ENCODE peak calls at places on chromosomes 12 and 14, in nine cellular contexts. One of them, this sample, is unnamed.
A peak's percentile ranks its signal among the peaks of the same experiment; 100 is the strongest.

GRCh38 chr14:21089877-21090193 is 8.6 kb downstream of the ZNF219 start:
- DNase-seq in thoracic aorta: no peak
- DNase-seq in HFF-Myc: no peak
- DNase-seq in mammary epithelial cell: no peak
- DNase-seq in suprapubic skin: no peak
- DNase-seq in body of pancreas: no peak
- DNase-seq in IMR-90: no peak
- DNase-seq in astrocyte of the cerebellum: no peak
- DNase-seq in upper lobe of right lung: no peak
- DNase-seq in this sample: no peak

GRCh38 chr14:76931629-76932402 is 96.7 kb downstream of the IRF2BPL start:
- DNase-seq in astrocyte of the cerebellum: no peak
- DNase-seq in body of pancreas: no peak
- DNase-seq in mammary epithelial cell: no peak
- DNase-seq in IMR-90: no peak
- DNase-seq in HFF-Myc: no peak
- DNase-seq in upper lobe of right lung: no peak
- DNase-seq in suprapubic skin: no peak
- DNase-seq in thoracic aorta: no peak
- DNase-seq in this sample: no peak

GRCh38 chr12:58915634-58916033 is 4.7 kb downstream of the LRIG3 start:
- DNase-seq in HFF-Myc: peak; percentile 79
- DNase-seq in astrocyte of the cerebellum: peak; percentile 58
- DNase-seq in suprapubic skin: peak; percentile 80
- DNase-seq in body of pancreas: peak; percentile 61
- DNase-seq in mammary epithelial cell: peak; percentile 60
- DNase-seq in thoracic aorta: no peak
- DNase-seq in IMR-90: peak; percentile 71
- DNase-seq in upper lobe of right lung: no peak
- DNase-seq in this sample: no peak

GRCh38 chr14:84998216-84998615 is 531.7 kb upstream of the FLRT2 start:
- DNase-seq in mammary epithelial cell: no peak
- DNase-seq in suprapubic skin: no peak
- DNase-seq in upper lobe of right lung: no peak
- DNase-seq in body of pancreas: no peak
- DNase-seq in astrocyte of the cerebellum: no peak
- DNase-seq in thoracic aorta: no peak
- DNase-seq in IMR-90: no peak
- DNase-seq in HFF-Myc: no peak
- DNase-seq in this sample: no peak

GRCh38 chr14:42224053-42224888 is 617.6 kb downstream of the LRFN5 start:
- DNase-seq in astrocyte of the cerebellum: peak; percentile 53
- DNase-seq in suprapubic skin: no peak
- DNase-seq in HFF-Myc: peak; percentile 57
- DNase-seq in thoracic aorta: peak; percentile 9
- DNase-seq in upper lobe of right lung: no peak
- DNase-seq in mammary epithelial cell: peak; percentile 35
- DNase-seq in IMR-90: peak; percentile 68
- DNase-seq in body of pancreas: peak; percentile 71
- DNase-seq in this sample: peak; percentile 47

GRCh38 chr14:39459795-39460478 is 27.7 kb upstream of the FBXO33 start:
- DNase-seq in mammary epithelial cell: no peak
- DNase-seq in suprapubic skin: no peak
- DNase-seq in astrocyte of the cerebellum: no peak
- DNase-seq in thoracic aorta: no peak
- DNase-seq in upper lobe of right lung: no peak
- DNase-seq in IMR-90: no peak
- DNase-seq in HFF-Myc: no peak
- DNase-seq in body of pancreas: no peak
- DNase-seq in this sample: no peak

GRCh38 chr12:87025976-87026375 is 769.8 kb upstream of the MGAT4C start:
- DNase-seq in mammary epithelial cell: peak; percentile 4
- DNase-seq in astrocyte of the cerebellum: peak; percentile 0
- DNase-seq in HFF-Myc: no peak
- DNase-seq in thoracic aorta: no peak
- DNase-seq in suprapubic skin: no peak
- DNase-seq in IMR-90: no peak
- DNase-seq in upper lobe of right lung: no peak
- DNase-seq in body of pancreas: no peak
- DNase-seq in this sample: no peak

GRCh38 chr12:49909328-49909727 is 5.6 kb upstream of the FAIM2 start:
- DNase-seq in upper lobe of right lung: no peak
- DNase-seq in suprapubic skin: no peak
- DNase-seq in astrocyte of the cerebellum: no peak
- DNase-seq in thoracic aorta: no peak
- DNase-seq in mammary epithelial cell: no peak
- DNase-seq in HFF-Myc: no peak
- DNase-seq in body of pancreas: no peak
- DNase-seq in IMR-90: no peak
- DNase-seq in this sample: no peak

GRCh38 chr12:34363050-34363673 is 340.9 kb downstream of the ALG10 start:
- DNase-seq in astrocyte of the cerebellum: no peak
- DNase-seq in thoracic aorta: no peak
- DNase-seq in suprapubic skin: no peak
- DNase-seq in HFF-Myc: no peak
- DNase-seq in body of pancreas: no peak
- DNase-seq in IMR-90: no peak
- DNase-seq in upper lobe of right lung: no peak
- DNase-seq in mammary epithelial cell: no peak
- DNase-seq in this sample: no peak

GRCh38 chr14:42057176-42057575 is 450.5 kb downstream of the LRFN5 start:
- DNase-seq in astrocyte of the cerebellum: no peak
- DNase-seq in thoracic aorta: no peak
- DNase-seq in upper lobe of right lung: no peak
- DNase-seq in suprapubic skin: no peak
- DNase-seq in IMR-90: peak; percentile 14
- DNase-seq in body of pancreas: no peak
- DNase-seq in HFF-Myc: no peak
- DNase-seq in mammary epithelial cell: no peak
- DNase-seq in this sample: no peak

GRCh38 chr12:129531004-129531403 is 372.8 kb downstream of the TMEM132D start:
- DNase-seq in IMR-90: no peak
- DNase-seq in thoracic aorta: no peak
- DNase-seq in HFF-Myc: no peak
- DNase-seq in upper lobe of right lung: no peak
- DNase-seq in mammary epithelial cell: no peak
- DNase-seq in suprapubic skin: no peak
- DNase-seq in astrocyte of the cerebellum: no peak
- DNase-seq in body of pancreas: peak; percentile 62
- DNase-seq in this sample: peak; percentile 13

GRCh38 chr14:59677771-59678211 is 101.2 kb upstream of the CCDC175 start:
- DNase-seq in astrocyte of the cerebellum: peak; percentile 68
- DNase-seq in upper lobe of right lung: no peak
- DNase-seq in suprapubic skin: no peak
- DNase-seq in thoracic aorta: no peak
- DNase-seq in HFF-Myc: no peak
- DNase-seq in IMR-90: peak; percentile 20
- DNase-seq in body of pancreas: no peak
- DNase-seq in mammary epithelial cell: no peak
- DNase-seq in this sample: no peak

GRCh38 chr14:100237735-100238418 is 1.1 kb upstream of the YY1 start:
- DNase-seq in thoracic aorta: no peak
- DNase-seq in HFF-Myc: no peak
- DNase-seq in IMR-90: peak; percentile 35
- DNase-seq in mammary epithelial cell: peak; percentile 62
- DNase-seq in body of pancreas: peak; percentile 64
- DNase-seq in astrocyte of the cerebellum: no peak
- DNase-seq in upper lobe of right lung: peak; percentile 74
- DNase-seq in suprapubic skin: peak; percentile 82
- DNase-seq in this sample: peak; percentile 78

GRCh38 chr14:56844603-56845002 is 34.3 kb upstream of the OTX2 start:
- DNase-seq in upper lobe of right lung: no peak
- DNase-seq in IMR-90: no peak
- DNase-seq in thoracic aorta: no peak
- DNase-seq in body of pancreas: no peak
- DNase-seq in suprapubic skin: no peak
- DNase-seq in mammary epithelial cell: no peak
- DNase-seq in astrocyte of the cerebellum: no peak
- DNase-seq in HFF-Myc: no peak
- DNase-seq in this sample: no peak

GRCh38 chr12:124920353-124920935 is 6.0 kb upstream of the UBC start:
- DNase-seq in mammary epithelial cell: no peak
- DNase-seq in astrocyte of the cerebellum: no peak
- DNase-seq in suprapubic skin: no peak
- DNase-seq in thoracic aorta: no peak
- DNase-seq in IMR-90: no peak
- DNase-seq in upper lobe of right lung: no peak
- DNase-seq in HFF-Myc: no peak
- DNase-seq in body of pancreas: no peak
- DNase-seq in this sample: no peak
- H3K4me3 ChIP-seq in mammary epithelial cell: no peak overlapping the region
- H3K4me3 ChIP-seq in astrocyte of the cerebellum: no peak overlapping the region
- H3K4me3 ChIP-seq in suprapubic skin: no peak overlapping the region
- H3K4me3 ChIP-seq in thoracic aorta: no peak overlapping the region
- H3K4me3 ChIP-seq in IMR-90: no peak overlapping the region
- H3K4me3 ChIP-seq in upper lobe of right lung: no peak overlapping the region
- H3K4me3 ChIP-seq in HFF-Myc: no peak overlapping the region
- H3K4me3 ChIP-seq in body of pancreas: no peak overlapping the region
- H3K4me3 ChIP-seq in this sample: peak overlapping the region; percentile 61

GRCh38 chr12:118164798-118165486 is 29.0 kb downstream of the PEBP1 start:
- DNase-seq in suprapubic skin: no peak
- DNase-seq in mammary epithelial cell: no peak
- DNase-seq in thoracic aorta: no peak
- DNase-seq in HFF-Myc: no peak
- DNase-seq in body of pancreas: peak; percentile 44
- DNase-seq in upper lobe of right lung: no peak
- DNase-seq in IMR-90: peak; percentile 33
- DNase-seq in astrocyte of the cerebellum: no peak
- DNase-seq in this sample: peak; percentile 39
- TF ChIP-seq CTCF in suprapubic skin: peak; percentile 31
- TF ChIP-seq CTCF in mammary epithelial cell: peak; percentile 57
- TF ChIP-seq CTCF in thoracic aorta: no peak
- TF ChIP-seq CTCF in HFF-Myc: peak; percentile 62
- TF ChIP-seq CTCF in body of pancreas: peak; percentile 19
- TF ChIP-seq CTCF in upper lobe of right lung: peak; percentile 45
- TF ChIP-seq CTCF in IMR-90: peak; percentile 48
- TF ChIP-seq CTCF in astrocyte of the cerebellum: peak; percentile 77
- TF ChIP-seq CTCF in this sample: peak; percentile 34

GRCh38 chr12:117063162-117063911 is 35.9 kb downstream of the TESC start:
- DNase-seq in body of pancreas: no peak
- DNase-seq in IMR-90: no peak
- DNase-seq in upper lobe of right lung: no peak
- DNase-seq in HFF-Myc: no peak
- DNase-seq in mammary epithelial cell: no peak
- DNase-seq in thoracic aorta: no peak
- DNase-seq in astrocyte of the cerebellum: no peak
- DNase-seq in suprapubic skin: no peak
- DNase-seq in this sample: peak; percentile 32
- H3K4me3 ChIP-seq in body of pancreas: no peak overlapping the region
- H3K4me3 ChIP-seq in IMR-90: no peak overlapping the region
- H3K4me3 ChIP-seq in upper lobe of right lung: no peak overlapping the region
- H3K4me3 ChIP-seq in HFF-Myc: no peak overlapping the region
- H3K4me3 ChIP-seq in mammary epithelial cell: no peak overlapping the region
- H3K4me3 ChIP-seq in thoracic aorta: peak overlapping the region; percentile 25
- H3K4me3 ChIP-seq in astrocyte of the cerebellum: no peak overlapping the region
- H3K4me3 ChIP-seq in suprapubic skin: no peak overlapping the region
- H3K4me3 ChIP-seq in this sample: no peak overlapping the region

GRCh38 chr14:52917732-52918131 is 33.1 kb downstream of the FERMT2 start:
- DNase-seq in IMR-90: no peak
- DNase-seq in thoracic aorta: no peak
- DNase-seq in upper lobe of right lung: no peak
- DNase-seq in HFF-Myc: no peak
- DNase-seq in mammary epithelial cell: no peak
- DNase-seq in body of pancreas: no peak
- DNase-seq in astrocyte of the cerebellum: no peak
- DNase-seq in suprapubic skin: no peak
- DNase-seq in this sample: no peak

GRCh38 chr14:52922059-52922458 is 28.8 kb downstream of the FERMT2 start:
- DNase-seq in suprapubic skin: no peak
- DNase-seq in IMR-90: no peak
- DNase-seq in body of pancreas: no peak
- DNase-seq in mammary epithelial cell: no peak
- DNase-seq in astrocyte of the cerebellum: no peak
- DNase-seq in HFF-Myc: no peak
- DNase-seq in upper lobe of right lung: no peak
- DNase-seq in thoracic aorta: no peak
- DNase-seq in this sample: no peak

GRCh38 chr14:52918486-52918885 is 32.4 kb downstream of the FERMT2 start:
- DNase-seq in IMR-90: peak; percentile 81
- DNase-seq in suprapubic skin: no peak
- DNase-seq in upper lobe of right lung: no peak
- DNase-seq in mammary epithelial cell: peak; percentile 52
- DNase-seq in astrocyte of the cerebellum: no peak
- DNase-seq in thoracic aorta: no peak
- DNase-seq in HFF-Myc: no peak
- DNase-seq in body of pancreas: no peak
- DNase-seq in this sample: peak; percentile 86

GRCh38 chr14:52922656-52923055 is 28.2 kb downstream of the FERMT2 start:
- DNase-seq in upper lobe of right lung: no peak
- DNase-seq in astrocyte of the cerebellum: peak; percentile 31
- DNase-seq in body of pancreas: no peak
- DNase-seq in suprapubic skin: no peak
- DNase-seq in IMR-90: peak; percentile 69
- DNase-seq in HFF-Myc: no peak
- DNase-seq in mammary epithelial cell: peak; percentile 61
- DNase-seq in thoracic aorta: no peak
- DNase-seq in this sample: no peak

DNA sequence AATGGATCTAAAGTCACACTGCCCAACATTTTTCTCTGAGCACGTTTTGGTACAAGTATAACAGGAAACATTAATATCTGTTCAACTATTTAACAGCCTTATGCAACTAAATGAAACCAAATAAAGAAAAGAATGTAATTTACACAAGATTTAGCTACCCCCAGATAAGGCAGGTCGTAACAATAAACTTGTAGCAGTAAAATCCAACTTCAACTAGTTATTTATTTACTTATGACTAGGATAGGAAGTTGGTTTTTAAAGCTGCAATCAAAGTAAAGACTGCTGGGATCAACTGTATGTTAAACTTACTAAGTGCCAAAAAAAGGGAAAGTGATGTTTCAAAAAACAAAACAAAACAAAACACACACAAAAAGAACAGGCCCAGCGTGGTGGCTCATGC is 30.9 kb downstream of the FERMT2 start:
- DNase-seq in IMR-90: peak; percentile 54
- DNase-seq in HFF-Myc: no peak
- DNase-seq in mammary epithelial cell: no peak
- DNase-seq in body of pancreas: no peak
- DNase-seq in astrocyte of the cerebellum: no peak
- DNase-seq in suprapubic skin: no peak
- DNase-seq in upper lobe of right lung: no peak
- DNase-seq in thoracic aorta: no peak
- DNase-seq in this sample: no peak
- TF ChIP-seq CTCF in IMR-90: no peak
- TF ChIP-seq CTCF in HFF-Myc: no peak
- TF ChIP-seq CTCF in mammary epithelial cell: no peak
- TF ChIP-seq CTCF in body of pancreas: no peak
- TF ChIP-seq CTCF in astrocyte of the cerebellum: no peak
- TF ChIP-seq CTCF in suprapubic skin: no peak
- TF ChIP-seq CTCF in upper lobe of right lung: no peak
- TF ChIP-seq CTCF in thoracic aorta: no peak
- TF ChIP-seq CTCF in this sample: no peak

GRCh38 chr14:74563233-74563585 is 48.8 kb downstream of the LTBP2 start:
- DNase-seq in astrocyte of the cerebellum: peak; percentile 51
- DNase-seq in mammary epithelial cell: no peak
- DNase-seq in upper lobe of right lung: no peak
- DNase-seq in body of pancreas: no peak
- DNase-seq in thoracic aorta: no peak
- DNase-seq in IMR-90: peak; percentile 73
- DNase-seq in suprapubic skin: no peak
- DNase-seq in HFF-Myc: no peak
- DNase-seq in this sample: no peak
- H3K4me3 ChIP-seq in astrocyte of the cerebellum: no peak overlapping the region
- H3K4me3 ChIP-seq in mammary epithelial cell: no peak overlapping the region
- H3K4me3 ChIP-seq in upper lobe of right lung: peak overlapping the region; percentile 10
- H3K4me3 ChIP-seq in body of pancreas: no peak overlapping the region
- H3K4me3 ChIP-seq in thoracic aorta: peak overlapping the region; percentile 35
- H3K4me3 ChIP-seq in IMR-90: peak overlapping the region; percentile 22
- H3K4me3 ChIP-seq in suprapubic skin: no peak overlapping the region
- H3K4me3 ChIP-seq in HFF-Myc: no peak overlapping the region
- H3K4me3 ChIP-seq in this sample: no peak overlapping the region

This sample was measured in GM12865.